ENCODE peak calls at places on chromosomes 4 and X, in ten cellular contexts. M, E, K, Y, L, Z, X, J, W and G are unnamed samples.

GRCh38 chr4:87529187-87529586 is at the start of gene SPARCL1:
- DNase-seq in E (no peak), Z (no peak), W (no peak), Y (no peak), K (no peak), M (no peak), J (peak; percentile 52), X (no peak), L (no peak), G (no peak)

GRCh38 chr4:60794372-60794771 is 405.8 kb upstream of the ADGRL3 start:
- DNase-seq in K (no peak), W (no peak), Y (no peak), Z (no peak), J (no peak), L (no peak), E (no peak), M (no peak), X (no peak), G (no peak)

GRCh38 chrX:8832582-8833378 is 31.6 kb upstream of the FAM9A start:
- DNase-seq in W (no peak), K (no peak), J (no peak), E (no peak), L (no peak), Z (no peak), X (no peak), Y (no peak), M (no peak), G (no peak)

GRCh38 chrX:12469296-12469695 is 321.9 kb upstream of the PRPS2 start:
- DNase-seq in Y (no peak), W (no peak), J (no peak), X (peak; percentile 15), Z (no peak), K (no peak), M (no peak), E (no peak), L (no peak), G (no peak)

GRCh38 chrX:73913580-73913979 is 350.6 kb downstream of the CHIC1 start:
- DNase-seq in J (no peak), M (no peak), K (no peak), E (no peak), W (no peak), Y (no peak), L (peak; percentile 2), Z (no peak), X (peak; percentile 53), G (no peak)

GRCh38 chr4:85836588-85836987 is 361.6 kb downstream of the ARHGAP24 start:
- DNase-seq in X (no peak), Z (no peak), E (no peak), K (no peak), Y (no peak), J (no peak), L (no peak), W (no peak), M (no peak), G (no peak)

GRCh38 chrX:38225093-38225492 is 4.4 kb upstream of the SRPX start:
- DNase-seq in X (peak; percentile 44), K (no peak), Y (no peak), M (no peak), J (no peak), Z (no peak), E (no peak), L (no peak), W (no peak), G (no peak)

GRCh38 chrX:65920620-65921019 is 119.3 kb downstream of the VSIG4 start:
- DNase-seq in Z (no peak), J (no peak), L (no peak), X (no peak), W (no peak), K (no peak), E (no peak), M (no peak), Y (no peak), G (no peak)

GRCh38 chr4:139815646-139816601 is 150.3 kb downstream of the MGST2 start:
- DNase-seq in K (no peak), X (peak; percentile 89), J (peak; percentile 21), E (peak; percentile 76), M (no peak), Y (no peak), L (peak; percentile 76), W (no peak), Z (no peak), G (no peak)

GRCh38 chr4:79413486-79413885 is 5.5 kb upstream of the GK2 start:
- DNase-seq in K (no peak), L (no peak), E (no peak), X (no peak), J (no peak), W (no peak), Z (peak; percentile 48), Y (no peak), M (no peak), G (no peak)

GRCh38 chrX:33053001-33053400 is 158.3 kb downstream of the DMD start:
- DNase-seq in L (no peak), J (no peak), Z (no peak), E (no peak), W (no peak), Y (no peak), X (no peak), K (no peak), M (no peak), G (no peak)

GRCh38 chr4:169070895-169071218 is 60.8 kb upstream of the CBR4 start:
- DNase-seq in J (no peak), K (no peak), L (no peak), X (peak; percentile 64), E (no peak), W (no peak), M (peak; percentile 39), Y (no peak), Z (no peak), G (no peak)